ENCODE peak calls at places on chromosomes 6 and 20, in ten cellular contexts. Y, B, A, U, F, C, P, I, H and G are unnamed samples.

GRCh38 chr6:7721654-7722053 is 4.2 kb upstream of the BMP6 start:
- DNase-seq in I (peak; percentile 39), Y (no peak), U (peak; percentile 22), P (no peak), C (no peak), A (no peak), H (no peak), F (no peak), B (no peak), G (no peak)

GRCh38 chr6:166411721-166412151 is 29.0 kb upstream of the MPC1 start:
- DNase-seq in P (no peak), Y (no peak), I (no peak), B (no peak), C (no peak), F (no peak), A (no peak), H (no peak), U (no peak), G (peak; percentile 47)

GRCh38 chr6:154509421-154510143 is 903 bp downstream of the CNKSR3 start:
- DNase-seq in I (peak; percentile 44), U (no peak), C (no peak), Y (peak; percentile 55), A (no peak), P (peak; percentile 34), B (peak; percentile 63), F (peak; percentile 37), H (no peak), G (peak; percentile 64)

GRCh38 chr20:60034231-60035110 is 76.2 kb downstream of the CDH26 start:
- DNase-seq in Y (no peak), A (no peak), I (peak; percentile 20), P (no peak), U (no peak), C (peak; percentile 89), H (no peak), F (no peak), B (no peak), G (no peak)

GRCh38 chr20:54497931-54498718 is 22.7 kb downstream of the DOK5 start:
- DNase-seq in A (no peak), P (no peak), Y (no peak), H (no peak), F (no peak), U (no peak), C (no peak), I (no peak), B (no peak), G (no peak)

GRCh38 chr20:34165246-34165645 is 53.2 kb upstream of the EIF2S2 start:
- DNase-seq in B (no peak), F (no peak), U (no peak), C (no peak), I (no peak), P (no peak), H (no peak), A (no peak), Y (no peak), G (no peak)

GRCh38 chr6:155030148-155030720 is 35.1 kb downstream of the TIAM2 start:
- DNase-seq in F (no peak), B (no peak), H (no peak), I (no peak), A (no peak), P (no peak), Y (no peak), U (no peak), C (no peak), G (no peak)

GRCh38 chr6:67352717-67353116 is 1282.4 kb upstream of the ADGRB3 start:
- DNase-seq in F (no peak), H (no peak), C (no peak), B (no peak), Y (no peak), P (no peak), A (no peak), I (no peak), U (no peak), G (no peak)

GRCh38 chr6:156440688-156441087 is 336.5 kb upstream of the ARID1B start:
- DNase-seq in C (no peak), Y (no peak), H (no peak), I (no peak), P (no peak), A (no peak), B (no peak), F (no peak), U (no peak), G (no peak)

GRCh38 chr6:156437084-156437879 is 339.9 kb upstream of the ARID1B start:
- DNase-seq in H (no peak), B (no peak), Y (no peak), A (no peak), I (no peak), F (no peak), U (no peak), C (no peak), P (peak; percentile 38), G (no peak)

GRCh38 chr6:156434795-156435190 is 342.4 kb upstream of the ARID1B start:
- DNase-seq in I (no peak), H (no peak), B (no peak), A (no peak), P (no peak), U (no peak), C (no peak), F (no peak), Y (no peak), G (no peak)

GRCh38 chr6:156434049-156434794 is 343.0 kb upstream of the ARID1B start:
- DNase-seq in F (no peak), I (no peak), A (no peak), P (no peak), Y (no peak), H (no peak), U (no peak), C (no peak), B (no peak), G (no peak)

DNA sequence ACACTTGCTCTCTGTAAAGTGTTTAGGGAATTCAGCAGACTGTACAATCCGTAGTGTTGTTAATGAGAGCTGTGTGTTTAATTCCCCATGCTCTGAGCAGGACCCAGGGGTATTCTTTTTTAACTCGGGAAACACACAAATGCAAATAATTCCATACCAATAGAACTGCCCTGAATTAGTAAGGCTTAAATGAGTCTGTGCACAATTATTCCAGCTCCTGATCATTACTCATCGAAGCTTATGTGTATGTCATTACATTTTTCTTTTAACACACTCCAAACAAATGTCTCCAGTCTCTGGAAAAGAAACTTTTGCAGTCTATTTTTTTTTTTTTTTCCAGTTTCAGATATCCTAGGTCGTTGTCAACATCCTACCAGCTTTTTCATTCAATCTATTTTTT is 338.7 kb upstream of the ARID1B start:
- DNase-seq in A (no peak), H (no peak), C (no peak), B (no peak), I (no peak), P (no peak), U (no peak), Y (no peak), F (no peak), G (no peak)
- TF ChIP-seq EP300 in A (no peak), H (no peak), C (no peak), B (no peak), I (no peak), P (no peak), U (no peak), Y (no peak), F (no peak), G (no peak)

GRCh38 chr6:26224940-26225847 is 138.0 kb downstream of the HFE start:
- DNase-seq in I (no peak), B (no peak), F (no peak), A (no peak), Y (peak; percentile 54), C (no peak), P (no peak), U (no peak), H (no peak), G (no peak)

GRCh38 chr6:26223677-26224546 is 136.7 kb downstream of the HFE start:
- DNase-seq in I (peak; percentile 92), C (no peak), Y (peak; percentile 65), U (peak; percentile 63), F (peak; percentile 75), P (peak; percentile 79), A (peak; percentile 59), H (peak; percentile 78), B (no peak), G (no peak)

GRCh38 chr6:26224547-26224912 is 137.3 kb downstream of the HFE start:
- DNase-seq in P (no peak), Y (no peak), H (no peak), U (no peak), C (no peak), B (no peak), A (no peak), F (no peak), I (no peak), G (no peak)

GRCh38 chr6:26223213-26223612 is 136.0 kb downstream of the HFE start:
- DNase-seq in F (no peak), C (no peak), B (no peak), Y (no peak), I (no peak), P (no peak), U (no peak), H (no peak), A (no peak), G (no peak)

GRCh38 chr6:26225848-26226590 is 138.8 kb downstream of the HFE start:
- DNase-seq in H (no peak), I (no peak), U (no peak), Y (no peak), C (no peak), B (no peak), F (no peak), P (no peak), A (no peak), G (no peak)
- H3K4me3 ChIP-seq in H (no peak overlapping the region), I (no peak overlapping the region), U (no peak overlapping the region), Y (no peak overlapping the region), C (no peak overlapping the region), B (no peak overlapping the region), F (no peak overlapping the region), P (no peak overlapping the region), A (no peak overlapping the region), G (peak overlapping the region; percentile 56)

GRCh38 chr6:159970659-159971063 is 1.8 kb downstream of the IGF2R start:
- DNase-seq in P (no peak), U (no peak), Y (no peak), F (no peak), I (no peak), B (no peak), C (peak; percentile 64), H (no peak), A (no peak), G (no peak)
- H3K27ac ChIP-seq in P (peak overlapping the region; percentile 94), U (peak overlapping the region; percentile 98), Y (peak overlapping the region; percentile 89), F (peak overlapping the region; percentile 95), I (peak overlapping the region; percentile 87), B (peak overlapping the region; percentile 90), C (peak overlapping the region; percentile 88), H (peak overlapping the region; percentile 63), A (peak overlapping the region; percentile 95), G (no peak overlapping the region)

GRCh38 chr6:133894369-133894768 is 5.5 kb downstream of the TCF21 start:
- DNase-seq in P (no peak), I (no peak), C (no peak), F (no peak), B (no peak), A (no peak), U (no peak), H (no peak), Y (peak; percentile 36), G (no peak)

GRCh38 chr6:133896344-133896721 is 7.4 kb downstream of the TCF21 start:
- DNase-seq in C (no peak), A (no peak), I (peak; percentile 34), H (no peak), P (no peak), F (no peak), B (no peak), Y (no peak), U (no peak), G (no peak)

GRCh38 chr6:133895573-133896343 is 6.8 kb downstream of the TCF21 start:
- DNase-seq in P (no peak), F (no peak), I (no peak), A (no peak), Y (peak; percentile 66), H (no peak), B (no peak), U (no peak), C (no peak), G (no peak)

GRCh38 chr6:133893324-133893692 is 4.4 kb downstream of the TCF21 start:
- DNase-seq in B (no peak), F (no peak), I (no peak), H (no peak), P (no peak), U (no peak), A (no peak), Y (no peak), C (no peak), G (no peak)

DNA sequence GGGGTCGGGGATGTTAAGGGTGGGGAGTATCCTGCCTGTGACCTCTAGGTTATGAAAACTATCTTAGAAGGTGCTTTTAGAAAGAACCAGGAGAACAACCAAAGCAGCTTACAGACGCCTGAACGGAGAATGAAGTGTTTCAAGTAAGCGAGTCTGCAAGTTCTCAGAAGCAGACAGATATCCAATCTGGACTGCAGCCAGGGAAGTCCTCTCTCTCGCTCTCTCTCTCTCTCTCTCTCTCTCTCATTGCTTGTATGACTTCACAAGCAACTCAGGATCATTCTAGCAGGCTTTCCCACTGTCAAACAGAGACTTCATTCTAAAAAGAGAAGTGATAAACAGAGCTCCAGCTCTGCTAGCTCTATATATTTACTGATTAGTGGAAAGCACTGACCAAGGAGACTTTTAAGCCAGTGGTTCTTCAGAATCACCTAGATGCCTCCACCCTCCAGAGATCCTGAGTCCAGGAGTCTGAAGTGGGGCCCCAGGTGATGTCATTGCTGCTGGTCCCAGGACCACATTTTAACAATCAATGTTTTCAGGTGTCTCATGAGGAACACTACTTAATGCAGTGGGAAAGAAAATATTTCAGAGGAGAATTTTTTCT is 6.0 kb downstream of the TCF21 start:
- DNase-seq in U (no peak), B (no peak), A (no peak), F (no peak), I (no peak), C (no peak), Y (peak; percentile 68), H (no peak), P (no peak), G (no peak)
- TF ChIP-seq EP300 in U (no peak), B (no peak), A (no peak), F (no peak), I (no peak), C (no peak), Y (no peak), H (no peak), P (no peak), G (no peak)